ENCODE peak calls at places on chromosomes 16 and 17, in five cellular contexts. One of them, this sample, is unnamed.

GRCh38 chr17:45914036-45914717 is 19.8 kb downstream of the MAPT start:
- DNase-seq in mesendoderm: no peak
- DNase-seq in upper lobe of left lung: no peak
- DNase-seq in naive thymus-derived CD4-positive, alpha-beta T cell: no peak
- DNase-seq in H1: no peak
- DNase-seq in this sample: no peak

GRCh38 chr16:4341250-4341649 is 9.9 kb downstream of the PAM16 start:
- DNase-seq in H1: no peak
- DNase-seq in mesendoderm: no peak
- DNase-seq in naive thymus-derived CD4-positive, alpha-beta T cell: no peak
- DNase-seq in upper lobe of left lung: peak
- DNase-seq in this sample: no peak

GRCh38 chr17:42979511-42980273 is at the start of gene PTGES3L:
- DNase-seq in mesendoderm: peak
- DNase-seq in naive thymus-derived CD4-positive, alpha-beta T cell: no peak
- DNase-seq in H1: no peak
- DNase-seq in upper lobe of left lung: peak
- DNase-seq in this sample: no peak

GRCh38 chr17:77948690-77949114 is 9.8 kb upstream of the TNRC6C start:
- DNase-seq in H1: no peak
- DNase-seq in naive thymus-derived CD4-positive, alpha-beta T cell: no peak
- DNase-seq in mesendoderm: peak
- DNase-seq in upper lobe of left lung: no peak
- DNase-seq in this sample: peak

GRCh38 chr17:42541041-42541833 is 5.2 kb downstream of the NAGLU start:
- DNase-seq in upper lobe of left lung: no peak
- DNase-seq in naive thymus-derived CD4-positive, alpha-beta T cell: no peak
- DNase-seq in H1: no peak
- DNase-seq in mesendoderm: no peak
- DNase-seq in this sample: no peak

GRCh38 chr17:39167492-39167891 is 1.5 kb upstream of the ARL5C start:
- DNase-seq in mesendoderm: no peak
- DNase-seq in H1: no peak
- DNase-seq in upper lobe of left lung: no peak
- DNase-seq in naive thymus-derived CD4-positive, alpha-beta T cell: no peak
- DNase-seq in this sample: no peak

GRCh38 chr17:67095803-67096202 is 51.4 kb downstream of the CACNG1 start:
- DNase-seq in naive thymus-derived CD4-positive, alpha-beta T cell: no peak
- DNase-seq in H1: no peak
- DNase-seq in upper lobe of left lung: no peak
- DNase-seq in mesendoderm: no peak
- DNase-seq in this sample: no peak

GRCh38 chr17:32944248-32945020 is 16.5 kb downstream of the TMEM98 start:
- DNase-seq in H1: no peak
- DNase-seq in mesendoderm: peak
- DNase-seq in naive thymus-derived CD4-positive, alpha-beta T cell: no peak
- DNase-seq in upper lobe of left lung: no peak
- DNase-seq in this sample: no peak

GRCh38 chr16:3712830-3713476 is 4.4 kb downstream of the TRAP1 start:
- DNase-seq in mesendoderm: peak
- DNase-seq in upper lobe of left lung: no peak
- DNase-seq in H1: no peak
- DNase-seq in naive thymus-derived CD4-positive, alpha-beta T cell: no peak
- DNase-seq in this sample: no peak

GRCh38 chr17:56011406-56012131 is 141.7 kb upstream of the ANKFN1 start:
- DNase-seq in upper lobe of left lung: no peak
- DNase-seq in mesendoderm: no peak
- DNase-seq in H1: no peak
- DNase-seq in naive thymus-derived CD4-positive, alpha-beta T cell: no peak
- DNase-seq in this sample: no peak

GRCh38 chr17:10574324-10574723 is 24.9 kb upstream of the MYH2 start:
- DNase-seq in mesendoderm: no peak
- DNase-seq in H1: no peak
- DNase-seq in naive thymus-derived CD4-positive, alpha-beta T cell: no peak
- DNase-seq in upper lobe of left lung: no peak
- DNase-seq in this sample: no peak

GRCh38 chr16:28609631-28610594 is at the start of gene SULT1A1:
- DNase-seq in H1: no peak
- DNase-seq in naive thymus-derived CD4-positive, alpha-beta T cell: no peak
- DNase-seq in upper lobe of left lung: peak
- DNase-seq in mesendoderm: peak
- DNase-seq in this sample: no peak

GRCh38 chr17:40862985-40863733 is 3.9 kb downstream of the KRT12 start:
- DNase-seq in H1: peak
- DNase-seq in naive thymus-derived CD4-positive, alpha-beta T cell: no peak
- DNase-seq in mesendoderm: peak
- DNase-seq in upper lobe of left lung: peak
- DNase-seq in this sample: no peak

GRCh38 chr17:11144358-11145233 is 96.4 kb upstream of the SHISA6 start:
- DNase-seq in upper lobe of left lung: no peak
- DNase-seq in mesendoderm: peak
- DNase-seq in naive thymus-derived CD4-positive, alpha-beta T cell: no peak
- DNase-seq in H1: peak
- DNase-seq in this sample: no peak

GRCh38 chr16:67396159-67396774 is 3.0 kb upstream of the TPPP3 start:
- DNase-seq in upper lobe of left lung: peak
- DNase-seq in mesendoderm: peak
- DNase-seq in H1: no peak
- DNase-seq in naive thymus-derived CD4-positive, alpha-beta T cell: no peak
- DNase-seq in this sample: no peak

GRCh38 chr17:75433223-75433622 is 23.2 kb upstream of the TMEM94 start:
- DNase-seq in upper lobe of left lung: no peak
- DNase-seq in mesendoderm: no peak
- DNase-seq in naive thymus-derived CD4-positive, alpha-beta T cell: no peak
- DNase-seq in H1: no peak
- DNase-seq in this sample: no peak

GRCh38 chr16:73304008-73304814 is 256.3 kb upstream of the ZFHX3 start:
- DNase-seq in naive thymus-derived CD4-positive, alpha-beta T cell: no peak
- DNase-seq in H1: no peak
- DNase-seq in mesendoderm: no peak
- DNase-seq in upper lobe of left lung: no peak
- DNase-seq in this sample: no peak

GRCh38 chr16:52050418-52050817 is 496.5 kb downstream of the TOX3 start:
- DNase-seq in H1: no peak
- DNase-seq in mesendoderm: no peak
- DNase-seq in upper lobe of left lung: no peak
- DNase-seq in naive thymus-derived CD4-positive, alpha-beta T cell: no peak
- DNase-seq in this sample: no peak

GRCh38 chr17:3534881-3535252 is 22.7 kb downstream of the TRPV3 start:
- DNase-seq in H1: no peak
- DNase-seq in mesendoderm: peak
- DNase-seq in upper lobe of left lung: no peak
- DNase-seq in naive thymus-derived CD4-positive, alpha-beta T cell: no peak
- DNase-seq in this sample: no peak

GRCh38 chr17:47201168-47201567 is 8.0 kb upstream of the MYL4 start:
- DNase-seq in mesendoderm: no peak
- DNase-seq in naive thymus-derived CD4-positive, alpha-beta T cell: no peak
- DNase-seq in upper lobe of left lung: no peak
- DNase-seq in H1: no peak
- DNase-seq in this sample: no peak

GRCh38 chr17:78186689-78187595 is at the start of the genes AFMID and TK1:
- DNase-seq in upper lobe of left lung: peak
- DNase-seq in naive thymus-derived CD4-positive, alpha-beta T cell: peak
- DNase-seq in H1: peak
- DNase-seq in mesendoderm: peak
- DNase-seq in this sample: peak

GRCh38 chr17:78032166-78032565 is 73.7 kb downstream of the TNRC6C start:
- DNase-seq in mesendoderm: no peak
- DNase-seq in upper lobe of left lung: no peak
- DNase-seq in H1: no peak
- DNase-seq in naive thymus-derived CD4-positive, alpha-beta T cell: no peak
- DNase-seq in this sample: no peak

GRCh38 chr17:61498595-61498994 is 46.4 kb downstream of the TBX4 start:
- DNase-seq in H1: no peak
- DNase-seq in naive thymus-derived CD4-positive, alpha-beta T cell: no peak
- DNase-seq in mesendoderm: no peak
- DNase-seq in upper lobe of left lung: no peak
- DNase-seq in this sample: no peak

GRCh38 chr17:75824050-75824552 is 20.1 kb downstream of the UNC13D start:
- DNase-seq in naive thymus-derived CD4-positive, alpha-beta T cell: no peak
- DNase-seq in mesendoderm: no peak
- DNase-seq in upper lobe of left lung: no peak
- DNase-seq in H1: no peak
- DNase-seq in this sample: no peak

GRCh38 chr17:60163108-60163784 is 13.5 kb downstream of the CA4 start:
- DNase-seq in upper lobe of left lung: peak
- DNase-seq in mesendoderm: no peak
- DNase-seq in H1: no peak
- DNase-seq in naive thymus-derived CD4-positive, alpha-beta T cell: no peak
- DNase-seq in this sample: no peak

GRCh38 chr17:78559749-78560368 is 17.3 kb downstream of the DNAH17 start:
- DNase-seq in upper lobe of left lung: no peak
- DNase-seq in H1: peak
- DNase-seq in naive thymus-derived CD4-positive, alpha-beta T cell: peak
- DNase-seq in mesendoderm: peak
- DNase-seq in this sample: no peak

GRCh38 chr16:47037746-47038458 is 64.4 kb upstream of the DNAJA2 start:
- DNase-seq in H1: no peak
- DNase-seq in mesendoderm: peak
- DNase-seq in upper lobe of left lung: peak
- DNase-seq in naive thymus-derived CD4-positive, alpha-beta T cell: peak
- DNase-seq in this sample: peak

GRCh38 chr16:8493885-8494487 is 96.3 kb downstream of the TMEM114 start:
- DNase-seq in H1: no peak
- DNase-seq in naive thymus-derived CD4-positive, alpha-beta T cell: no peak
- DNase-seq in upper lobe of left lung: no peak
- DNase-seq in mesendoderm: peak
- DNase-seq in this sample: no peak

GRCh38 chr17:67128700-67129099 is 84.3 kb downstream of the CACNG1 start:
- DNase-seq in mesendoderm: no peak
- DNase-seq in upper lobe of left lung: no peak
- DNase-seq in H1: no peak
- DNase-seq in naive thymus-derived CD4-positive, alpha-beta T cell: no peak
- DNase-seq in this sample: no peak

GRCh38 chr17:67139784-67140665 is 95.7 kb downstream of the CACNG1 start:
- DNase-seq in upper lobe of left lung: no peak
- DNase-seq in H1: no peak
- DNase-seq in naive thymus-derived CD4-positive, alpha-beta T cell: no peak
- DNase-seq in mesendoderm: peak
- DNase-seq in this sample: no peak

GRCh38 chr17:83086907-83087787 is 7.7 kb downstream of the METRNL start:
- DNase-seq in H1: no peak
- DNase-seq in mesendoderm: no peak
- DNase-seq in upper lobe of left lung: peak
- DNase-seq in naive thymus-derived CD4-positive, alpha-beta T cell: no peak
- DNase-seq in this sample: no peak
- H3K4me3 ChIP-seq in H1: no peak
- H3K4me3 ChIP-seq in mesendoderm: no peak
- H3K4me3 ChIP-seq in upper lobe of left lung: no peak
- H3K4me3 ChIP-seq in naive thymus-derived CD4-positive, alpha-beta T cell: no peak
- H3K4me3 ChIP-seq in this sample: no peak

DNA sequence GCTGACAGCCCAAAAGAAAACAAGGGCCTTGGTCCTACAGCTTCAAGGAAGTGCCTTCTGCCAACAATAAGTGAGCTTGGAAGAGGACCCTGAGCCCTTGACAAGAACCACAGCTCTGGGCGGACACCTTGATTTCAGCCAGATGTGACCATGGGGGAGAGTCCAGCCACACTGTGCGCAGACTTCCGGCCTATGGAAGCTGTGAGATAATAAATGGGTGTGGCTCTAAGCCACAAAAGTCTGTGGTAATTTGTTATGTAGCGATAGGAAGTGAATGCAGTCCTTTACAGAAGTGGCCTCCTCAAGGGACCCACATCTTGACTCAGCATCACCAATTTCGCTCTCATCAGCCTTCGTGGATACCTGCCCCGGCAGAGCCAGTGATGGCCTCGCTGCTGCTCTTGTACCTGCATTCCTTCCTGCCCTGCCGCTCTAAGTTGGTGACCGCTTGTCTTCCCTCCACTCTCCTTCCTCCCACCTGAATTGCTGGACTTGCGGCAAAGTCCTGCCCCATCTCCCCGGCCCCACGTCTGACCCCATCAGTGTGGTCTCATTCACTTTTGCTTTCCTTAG is 29.3 kb downstream of the PRSS54 start:
- DNase-seq in H1: no peak
- DNase-seq in mesendoderm: no peak
- DNase-seq in upper lobe of left lung: no peak
- DNase-seq in naive thymus-derived CD4-positive, alpha-beta T cell: no peak
- DNase-seq in this sample: no peak
- H3K27ac ChIP-seq in H1: no peak
- H3K27ac ChIP-seq in mesendoderm: no peak
- H3K27ac ChIP-seq in upper lobe of left lung: no peak
- H3K27ac ChIP-seq in naive thymus-derived CD4-positive, alpha-beta T cell: no peak
- H3K27ac ChIP-seq in this sample: peak

GRCh38 chr16:48903054-48903453 is 293.1 kb upstream of the N4BP1 start:
- DNase-seq in H1: no peak
- DNase-seq in naive thymus-derived CD4-positive, alpha-beta T cell: no peak
- DNase-seq in mesendoderm: peak
- DNase-seq in upper lobe of left lung: no peak
- DNase-seq in this sample: no peak
- H3K4me3 ChIP-seq in H1: no peak
- H3K4me3 ChIP-seq in naive thymus-derived CD4-positive, alpha-beta T cell: no peak
- H3K4me3 ChIP-seq in mesendoderm: no peak
- H3K4me3 ChIP-seq in upper lobe of left lung: no peak
- H3K4me3 ChIP-seq in this sample: no peak

DNA sequence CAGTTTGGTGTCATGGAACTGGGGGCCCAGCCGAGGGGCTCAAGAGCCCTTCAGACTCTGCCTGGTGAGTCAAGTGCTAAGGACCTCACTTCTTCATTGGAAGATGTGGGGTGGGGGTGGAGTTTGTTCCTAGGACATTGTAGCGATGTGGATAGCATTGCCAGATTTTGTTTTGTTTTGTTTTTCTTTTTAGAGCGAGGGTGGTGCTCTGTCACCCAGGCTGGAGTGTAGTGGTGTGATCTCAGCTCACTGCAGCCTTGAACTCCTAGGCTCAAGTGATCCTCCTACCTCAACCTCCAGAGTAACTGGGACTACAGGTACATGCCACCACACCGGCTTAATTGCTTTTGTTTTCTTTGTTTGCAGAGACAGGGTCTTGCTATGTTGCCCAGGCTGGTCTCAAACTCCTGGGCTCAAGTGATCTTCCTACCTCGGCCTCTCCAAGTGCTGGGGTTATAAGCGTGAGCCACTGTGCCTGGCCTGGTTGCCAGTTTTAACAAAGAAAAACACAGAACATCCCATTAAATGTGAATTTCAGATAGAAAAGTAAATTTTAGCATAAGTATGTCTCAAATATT is 3.0 kb upstream of the TMEM92 start:
- DNase-seq in naive thymus-derived CD4-positive, alpha-beta T cell: no peak
- DNase-seq in upper lobe of left lung: no peak
- DNase-seq in mesendoderm: no peak
- DNase-seq in H1: no peak
- DNase-seq in this sample: no peak
- H3K27ac ChIP-seq in naive thymus-derived CD4-positive, alpha-beta T cell: no peak
- H3K27ac ChIP-seq in upper lobe of left lung: peak
- H3K27ac ChIP-seq in mesendoderm: no peak
- H3K27ac ChIP-seq in H1: no peak
- H3K27ac ChIP-seq in this sample: peak